ENCODE peak calls at places on chromosome 14, in five cellular contexts. One of them, this sample, is unnamed. For H3K9me3, the result is how much of the 10 kb centered on the place peaks cover.

GRCh38 chr14:57610631-57611030 is 117.0 kb upstream of the CCDC198 start:
- DNase-seq in tibial artery: no peak
- DNase-seq in ascending aorta: no peak
- DNase-seq in Caco-2: no peak
- DNase-seq in breast epithelium: no peak
- DNase-seq in this sample: no peak

GRCh38 chr14:67963545-67963944 is 144.0 kb downstream of the RAD51B start:
- DNase-seq in tibial artery: no peak
- DNase-seq in ascending aorta: no peak
- DNase-seq in Caco-2: no peak
- DNase-seq in breast epithelium: no peak
- DNase-seq in this sample: no peak

GRCh38 chr14:99057684-99058083 is 214.3 kb downstream of the BCL11B start:
- DNase-seq in Caco-2: no peak
- DNase-seq in breast epithelium: no peak
- DNase-seq in tibial artery: no peak
- DNase-seq in ascending aorta: no peak
- DNase-seq in this sample: no peak

GRCh38 chr14:65853407-65853955 is 441.0 kb downstream of the FUT8 start:
- DNase-seq in ascending aorta: no peak
- DNase-seq in breast epithelium: no peak
- DNase-seq in tibial artery: no peak
- DNase-seq in Caco-2: no peak
- DNase-seq in this sample: no peak

GRCh38 chr14:23286904-23287479 is 1.1 kb upstream of the HOMEZ start:
- DNase-seq in ascending aorta: no peak
- DNase-seq in breast epithelium: no peak
- DNase-seq in Caco-2: no peak
- DNase-seq in tibial artery: no peak
- DNase-seq in this sample: no peak

GRCh38 chr14:61681413-61681812 is 13.9 kb upstream of the HIF1A start:
- DNase-seq in tibial artery: no peak
- DNase-seq in ascending aorta: no peak
- DNase-seq in breast epithelium: no peak
- DNase-seq in Caco-2: no peak
- DNase-seq in this sample: no peak

GRCh38 chr14:87131879-87132278 is 861.1 kb downstream of the GALC start:
- DNase-seq in Caco-2: no peak
- DNase-seq in breast epithelium: no peak
- DNase-seq in tibial artery: no peak
- DNase-seq in ascending aorta: no peak
- DNase-seq in this sample: no peak

GRCh38 chr14:44180975-44181374 is 326.1 kb downstream of the FSCB start:
- DNase-seq in ascending aorta: no peak
- DNase-seq in breast epithelium: no peak
- DNase-seq in Caco-2: no peak
- DNase-seq in tibial artery: no peak
- DNase-seq in this sample: no peak

GRCh38 chr14:58299665-58300202 is 1.4 kb downstream of the ARID4A start:
- DNase-seq in tibial artery: no peak
- DNase-seq in ascending aorta: no peak
- DNase-seq in breast epithelium: no peak
- DNase-seq in Caco-2: peak
- DNase-seq in this sample: no peak

GRCh38 chr14:77087631-77088030 is 10.4 kb upstream of the CIPC start:
- DNase-seq in ascending aorta: no peak
- DNase-seq in tibial artery: no peak
- DNase-seq in breast epithelium: no peak
- DNase-seq in Caco-2: no peak
- DNase-seq in this sample: no peak

GRCh38 chr14:100498068-100498467 is 89.1 kb downstream of the BEGAIN start:
- DNase-seq in Caco-2: no peak
- DNase-seq in breast epithelium: no peak
- DNase-seq in tibial artery: no peak
- DNase-seq in ascending aorta: no peak
- DNase-seq in this sample: no peak

GRCh38 chr14:58740584-58740983 is 102.8 kb downstream of the DACT1 start:
- DNase-seq in breast epithelium: peak
- DNase-seq in Caco-2: no peak
- DNase-seq in ascending aorta: no peak
- DNase-seq in tibial artery: no peak
- DNase-seq in this sample: no peak

GRCh38 chr14:54901380-54902142 is 1.1 kb downstream of the GCH1 start:
- DNase-seq in ascending aorta: no peak
- DNase-seq in Caco-2: no peak
- DNase-seq in tibial artery: no peak
- DNase-seq in breast epithelium: peak
- DNase-seq in this sample: no peak

GRCh38 chr14:90677484-90678045 is 138.7 kb downstream of the TTC7B start:
- DNase-seq in Caco-2: no peak
- DNase-seq in tibial artery: no peak
- DNase-seq in ascending aorta: no peak
- DNase-seq in breast epithelium: no peak
- DNase-seq in this sample: no peak

GRCh38 chr14:67609642-67610310 is 9.7 kb upstream of the PIGH start:
- DNase-seq in Caco-2: no peak
- DNase-seq in breast epithelium: no peak
- DNase-seq in ascending aorta: no peak
- DNase-seq in tibial artery: no peak
- DNase-seq in this sample: no peak

GRCh38 chr14:89386214-89386886 is 30.7 kb downstream of the FOXN3 start:
- DNase-seq in Caco-2: no peak
- DNase-seq in ascending aorta: no peak
- DNase-seq in breast epithelium: no peak
- DNase-seq in tibial artery: no peak
- DNase-seq in this sample: no peak

GRCh38 chr14:67486890-67487289 is 1.6 kb downstream of the TMEM229B start:
- DNase-seq in breast epithelium: no peak
- DNase-seq in tibial artery: no peak
- DNase-seq in ascending aorta: no peak
- DNase-seq in Caco-2: no peak
- DNase-seq in this sample: no peak

GRCh38 chr14:104732355-104732804 is 8.4 kb downstream of the ADSS1 start:
- DNase-seq in ascending aorta: no peak
- DNase-seq in breast epithelium: no peak
- DNase-seq in Caco-2: no peak
- DNase-seq in tibial artery: peak
- DNase-seq in this sample: no peak

GRCh38 chr14:34365309-34365915 is 96.6 kb downstream of the SPTSSA start:
- DNase-seq in tibial artery: no peak
- DNase-seq in ascending aorta: no peak
- DNase-seq in breast epithelium: no peak
- DNase-seq in Caco-2: no peak
- DNase-seq in this sample: no peak
- TF ChIP-seq CTCF in tibial artery: no peak
- TF ChIP-seq CTCF in ascending aorta: peak
- TF ChIP-seq CTCF in breast epithelium: no peak
- TF ChIP-seq CTCF in Caco-2: peak
- TF ChIP-seq CTCF in this sample: no peak

GRCh38 chr14:93952829-93953228 is 23.5 kb downstream of the ASB2 start:
- DNase-seq in tibial artery: no peak
- DNase-seq in Caco-2: no peak
- DNase-seq in ascending aorta: no peak
- DNase-seq in breast epithelium: no peak
- DNase-seq in this sample: no peak

GRCh38 chr14:93953739-93954515 is 22.4 kb downstream of the ASB2 start:
- DNase-seq in tibial artery: no peak
- DNase-seq in ascending aorta: no peak
- DNase-seq in Caco-2: no peak
- DNase-seq in breast epithelium: no peak
- DNase-seq in this sample: no peak

GRCh38 chr14:93954516-93954830 is 21.9 kb downstream of the ASB2 start:
- DNase-seq in tibial artery: no peak
- DNase-seq in ascending aorta: no peak
- DNase-seq in breast epithelium: no peak
- DNase-seq in Caco-2: no peak
- DNase-seq in this sample: no peak

GRCh38 chr14:93951798-93952540 is 24.4 kb downstream of the ASB2 start:
- DNase-seq in tibial artery: no peak
- DNase-seq in Caco-2: no peak
- DNase-seq in breast epithelium: no peak
- DNase-seq in ascending aorta: no peak
- DNase-seq in this sample: no peak

DNA sequence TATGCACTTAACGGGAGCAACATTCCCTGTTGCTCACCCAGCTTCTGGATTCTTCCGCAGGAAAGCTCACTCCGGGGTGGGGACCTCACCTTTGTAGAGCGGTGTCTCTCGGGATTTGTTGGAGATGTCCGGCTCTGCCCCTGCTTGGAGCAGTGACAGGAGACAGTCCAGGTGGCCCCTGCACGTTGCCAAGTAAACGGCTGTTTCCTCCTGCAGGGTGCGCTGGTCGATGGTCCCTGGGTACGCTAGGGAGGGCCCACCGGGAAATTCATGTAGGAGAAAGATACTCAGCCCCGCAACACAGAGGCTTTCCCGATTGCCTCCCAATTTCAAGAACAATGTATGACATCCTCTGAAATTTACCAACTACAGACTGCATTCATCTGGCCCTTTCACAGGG is 23.1 kb downstream of the ASB2 start:
- DNase-seq in ascending aorta: no peak
- DNase-seq in breast epithelium: no peak
- DNase-seq in Caco-2: no peak
- DNase-seq in tibial artery: no peak
- DNase-seq in this sample: no peak
- H3K9me3 ChIP-seq in ascending aorta: under half
- H3K9me3 ChIP-seq in breast epithelium: under half
- H3K9me3 ChIP-seq in Caco-2: under half
- H3K9me3 ChIP-seq in tibial artery: under half
- H3K9me3 ChIP-seq in this sample: under half

GRCh38 chr14:45810152-45810872 is 557.3 kb upstream of the MIS18BP1 start:
- DNase-seq in Caco-2: no peak
- DNase-seq in breast epithelium: no peak
- DNase-seq in ascending aorta: no peak
- DNase-seq in tibial artery: no peak
- DNase-seq in this sample: no peak
- TF ChIP-seq CTCF in Caco-2: peak
- TF ChIP-seq CTCF in breast epithelium: no peak
- TF ChIP-seq CTCF in ascending aorta: no peak
- TF ChIP-seq CTCF in tibial artery: no peak
- TF ChIP-seq CTCF in this sample: no peak

GRCh38 chr14:20092050-20092449 is 18.5 kb upstream of the OR4K17 start:
- DNase-seq in breast epithelium: no peak
- DNase-seq in tibial artery: no peak
- DNase-seq in ascending aorta: no peak
- DNase-seq in Caco-2: no peak
- DNase-seq in this sample: no peak
- H3K9me3 ChIP-seq in breast epithelium: under half
- H3K9me3 ChIP-seq in tibial artery: under half
- H3K9me3 ChIP-seq in ascending aorta: under half
- H3K9me3 ChIP-seq in Caco-2: under half
- H3K9me3 ChIP-seq in this sample: under half